ENCODE peak calls at places on chromosomes 3 and 15, in five cellular contexts. N is NAMALWA; E is WTC11; K is Right ventricle myocardium superior; Q is activated CD4-positive, alpha-beta T cell treated with anti-CD3 and anti-CD28 coated beads, Interleukin-2, amount 50 U/mL, for 24 hours. V is an unnamed sample.
A peak's percentile ranks its signal among the peaks of the same experiment; 100 is the strongest.

GRCh38 chr3:73270839-73271483 is 209.5 kb downstream of the EBLN2 start:
- DNase-seq in N (no peak), Q (no peak), E (no peak), K (no peak), V (no peak)

GRCh38 chr3:131216801-131217200 is 164.8 kb upstream of the NUDT16 start:
- DNase-seq in K (no peak), E (no peak), Q (no peak), N (no peak), V (no peak)

GRCh38 chr3:188006726-188007393 is 147.1 kb upstream of the LPP start:
- DNase-seq in N (peak; percentile 80), E (no peak), Q (no peak), K (peak; percentile 56), V (no peak)

GRCh38 chr3:185960518-185961288 is 22.9 kb upstream of the TRA2B start:
- DNase-seq in K (no peak), E (no peak), N (no peak), Q (no peak), V (no peak)

GRCh38 chr3:187040637-187041361 is 98.5 kb downstream of the RPL39L start:
- DNase-seq in Q (no peak), E (no peak), K (no peak), N (no peak), V (no peak)

GRCh38 chr15:40471105-40471777 is 457 bp downstream of the CHST14 start:
- DNase-seq in E (peak; percentile 42), K (peak; percentile 66), Q (no peak), N (no peak), V (no peak)

GRCh38 chr3:120355486-120355885 is 6.3 kb upstream of the LRRC58 start:
- DNase-seq in Q (no peak), K (no peak), N (no peak), E (no peak), V (no peak)

GRCh38 chr15:74584779-74585178 is 30.9 kb upstream of the CLK3 start:
- DNase-seq in Q (no peak), E (no peak), N (no peak), K (no peak), V (no peak)

GRCh38 chr3:1954632-1955031 is 144.0 kb upstream of the CNTN4 start:
- DNase-seq in N (no peak), E (no peak), K (no peak), Q (no peak), V (no peak)

GRCh38 chr3:101567528-101568317 is 6.1 kb downstream of the TRMT10C start:
- DNase-seq in N (no peak), Q (peak; percentile 33), E (no peak), K (no peak), V (no peak)

GRCh38 chr15:33068007-33068441 is 126.5 kb downstream of the FMN1 start:
- DNase-seq in N (peak; percentile 37), K (peak; percentile 81), Q (no peak), E (peak; percentile 42), V (no peak)

GRCh38 chr3:194001728-194002459 is 134.1 kb upstream of the HES1 start:
- DNase-seq in K (no peak), Q (no peak), N (no peak), E (no peak), V (no peak)

GRCh38 chr3:69435274-69436262 is 49.7 kb upstream of the FRMD4B start:
- DNase-seq in E (no peak), K (no peak), Q (no peak), N (no peak), V (no peak)

GRCh38 chr3:42659451-42660130 is 6.1 kb downstream of the ZBTB47 start:
- DNase-seq in Q (no peak), K (no peak), E (no peak), N (no peak), V (no peak)

GRCh38 chr3:141877911-141878310 is 1.5 kb downstream of the ATP1B3 start:
- DNase-seq in N (peak; percentile 73), E (no peak), K (no peak), Q (no peak), V (no peak)

GRCh38 chr3:115397433-115397832 is 225.9 kb upstream of the GAP43 start:
- DNase-seq in K (no peak), E (no peak), Q (no peak), N (no peak), V (no peak)

GRCh38 chr15:67063689-67064606 is 1.5 kb upstream of the SMAD3 start:
- DNase-seq in Q (no peak), K (no peak), E (peak; percentile 69), N (no peak), V (no peak)

GRCh38 chr3:192904632-192905289 is 12.9 kb downstream of the MB21D2 start:
- DNase-seq in N (no peak), Q (no peak), K (no peak), E (no peak), V (no peak)

GRCh38 chr15:60137711-60138396 is 133.7 kb downstream of the FOXB1 start:
- DNase-seq in N (no peak), Q (no peak), E (no peak), K (no peak), V (no peak)

GRCh38 chr3:129161860-129162271 is 1.0 kb upstream of the ISY1 start:
- DNase-seq in Q (no peak), K (no peak), N (peak; percentile 76), E (no peak), V (no peak)

GRCh38 chr3:48596676-48597407 is 1.7 kb upstream of the COL7A1 start:
- DNase-seq in E (no peak), N (no peak), K (no peak), Q (no peak), V (no peak)

GRCh38 chr3:150825916-150826377 is 63.0 kb upstream of the SIAH2 start:
- DNase-seq in K (no peak), E (no peak), N (no peak), Q (no peak), V (no peak)

GRCh38 chr3:184683900-184684560 is 27.8 kb downstream of the MAGEF1 start:
- DNase-seq in K (no peak), E (no peak), N (no peak), Q (no peak), V (no peak)

GRCh38 chr15:78206326-78207109 is 27.8 kb downstream of the ACSBG1 start:
- DNase-seq in Q (no peak), E (no peak), K (no peak), N (no peak), V (no peak)

GRCh38 chr3:47057212-47057671 is 77.8 kb downstream of the NBEAL2 start:
- DNase-seq in N (no peak), K (no peak), Q (peak; percentile 44), E (no peak), V (no peak)

GRCh38 chr3:195395208-195395816 is 47.5 kb downstream of the ACAP2 start:
- DNase-seq in Q (no peak), E (no peak), K (no peak), N (no peak), V (no peak)

GRCh38 chr15:37204698-37205097 is 104.3 kb upstream of the MEIS2 start:
- DNase-seq in E (no peak), K (no peak), N (peak; percentile 16), Q (no peak), V (no peak)

GRCh38 chr3:120203016-120203415 is 82.0 kb downstream of the GPR156 start:
- DNase-seq in N (no peak), K (no peak), Q (no peak), E (no peak), V (no peak)

GRCh38 chr15:38217181-38217580 is 35.5 kb upstream of the SPRED1 start:
- DNase-seq in K (no peak), E (no peak), N (peak; percentile 25), Q (no peak), V (no peak)